ENCODE peak calls at places on chromosomes 3 and 15, in seven cellular contexts. Q is esophagus muscularis mucosa, G is lower lobe of right lung, H is transverse colon, M is lung, A is HepG2, C is right cardiac atrium. X is an unnamed sample.

GRCh38 chr3:15903776-15904720 is 106.3 kb upstream of the ANKRD28 start:
- DNase-seq in Q (peak; percentile 62), G (no peak), H (no peak), M (no peak), A (no peak), C (peak; percentile 64), X (peak; percentile 71)

GRCh38 chr3:179196098-179196497 is 47.9 kb downstream of the PIK3CA start:
- DNase-seq in Q (no peak), G (no peak), H (no peak), M (no peak), A (no peak), C (no peak), X (no peak)

GRCh38 chr3:155619118-155619915 is 125.6 kb downstream of the PLCH1 start:
- DNase-seq in Q (no peak), G (no peak), H (no peak), M (no peak), A (no peak), C (no peak), X (no peak)

GRCh38 chr3:135050536-135050935 is 255.5 kb downstream of the EPHB1 start:
- DNase-seq in Q (no peak), G (no peak), H (no peak), M (no peak), A (no peak), C (no peak), X (no peak)

GRCh38 chr15:73538563-73539211 is 94.5 kb downstream of the NPTN start:
- DNase-seq in Q (no peak), G (no peak), H (no peak), M (no peak), A (no peak), C (no peak), X (no peak)

GRCh38 chr3:157176108-157176507 is 16.2 kb upstream of the CCNL1 start:
- DNase-seq in Q (no peak), G (no peak), H (no peak), M (no peak), A (no peak), C (no peak), X (no peak)

GRCh38 chr3:148992027-148992634 is 791 bp downstream of the GYG1 start:
- DNase-seq in Q (no peak), G (peak; percentile 72), H (peak; percentile 53), M (peak; percentile 60), A (peak; percentile 8), C (peak; percentile 81), X (peak; percentile 57)

GRCh38 chr3:196650740-196651311 is 11.3 kb downstream of the NRROS start:
- DNase-seq in Q (no peak), G (no peak), H (no peak), M (peak; percentile 42), A (peak; percentile 36), C (peak; percentile 74), X (peak; percentile 30)

GRCh38 chr3:16048435-16049318 is 125.8 kb upstream of the GALNT15 start:
- DNase-seq in Q (no peak), G (no peak), H (peak; percentile 50), M (peak; percentile 54), A (peak; percentile 72), C (peak; percentile 54), X (no peak)

GRCh38 chr3:113496924-113497323 is 18.0 kb downstream of the SPICE1 start:
- DNase-seq in Q (no peak), G (no peak), H (no peak), M (no peak), A (no peak), C (no peak), X (no peak)

GRCh38 chr15:35120173-35120572 is 35.1 kb upstream of the NANOGP8 start:
- DNase-seq in Q (no peak), G (no peak), H (no peak), M (no peak), A (no peak), C (no peak), X (no peak)

GRCh38 chr15:60074181-60074885 is 70.2 kb downstream of the FOXB1 start:
- DNase-seq in Q (no peak), G (no peak), H (peak; percentile 11), M (no peak), A (no peak), C (no peak), X (no peak)

GRCh38 chr3:147630921-147631320 is 221.8 kb downstream of the ZIC1 start:
- DNase-seq in Q (no peak), G (no peak), H (no peak), M (no peak), A (no peak), C (no peak), X (no peak)

GRCh38 chr3:79085166-79085565 is 682.6 kb downstream of the ROBO1 start:
- DNase-seq in Q (no peak), G (no peak), H (no peak), M (no peak), A (no peak), C (no peak), X (no peak)

GRCh38 chr3:131007782-131008181 is 18.8 kb downstream of the ASTE1 start:
- DNase-seq in Q (no peak), G (no peak), H (no peak), M (no peak), A (no peak), C (no peak), X (no peak)

DNA sequence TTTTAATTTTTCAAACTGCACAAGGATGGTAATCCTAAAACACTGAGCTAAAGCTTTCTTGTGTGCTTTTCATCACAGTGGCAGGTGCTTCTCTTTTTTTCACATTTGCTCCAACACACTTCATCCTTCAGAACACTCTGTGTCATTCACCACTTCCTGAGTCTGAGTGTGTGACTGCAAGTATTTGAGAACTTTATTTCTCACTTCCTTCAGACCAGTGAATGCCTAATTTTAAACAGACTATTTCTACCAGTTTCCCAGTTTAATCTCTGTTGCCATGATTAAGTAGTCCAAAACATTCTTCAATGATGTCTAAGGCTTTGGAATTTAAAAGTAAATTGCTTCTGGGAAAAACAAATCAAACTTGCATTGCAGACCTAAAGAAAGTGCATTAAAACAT is 541.2 kb downstream of the RBMS3 start:
- DNase-seq in Q (no peak), G (no peak), H (no peak), M (no peak), A (no peak), C (no peak), X (no peak)
- H3K4me3 ChIP-seq in Q (no peak overlapping the region), G (no peak overlapping the region), H (no peak overlapping the region), M (no peak overlapping the region), A (no peak overlapping the region), C (no peak overlapping the region), X (no peak overlapping the region)

DNA sequence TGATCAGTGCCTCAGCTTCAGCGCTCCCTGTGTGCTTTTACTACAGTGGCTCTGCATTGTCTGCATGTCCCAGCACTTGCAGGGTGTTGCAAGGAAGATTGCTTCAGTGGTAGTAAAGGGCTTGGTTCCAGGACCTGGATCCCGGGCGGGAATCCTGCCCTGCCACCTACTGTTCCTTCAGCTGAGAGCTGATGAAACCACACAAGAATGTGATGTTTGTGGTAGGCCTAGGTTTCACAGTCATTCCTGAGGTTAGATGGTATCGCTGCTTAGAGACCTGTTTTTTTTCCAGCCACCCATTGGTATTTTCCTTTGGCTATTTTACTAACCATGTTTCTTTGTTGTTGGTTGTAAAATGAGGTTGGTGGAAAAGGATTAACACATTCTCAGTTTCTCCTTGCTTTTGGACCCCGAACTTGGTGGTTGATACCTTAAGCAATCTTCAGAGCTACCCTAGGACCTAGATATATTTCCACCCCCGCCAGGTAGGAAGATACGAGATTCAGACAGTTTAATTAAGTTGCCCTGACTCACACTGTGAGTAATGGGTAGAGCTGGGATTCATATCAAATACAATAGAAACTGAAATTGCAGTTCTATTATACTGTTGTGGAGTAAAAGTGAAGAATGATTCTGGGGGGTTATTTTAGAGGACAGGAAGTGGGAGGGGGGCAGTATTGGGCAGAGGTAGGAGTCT is 11.4 kb downstream of the GPR87 start:
- DNase-seq in Q (peak; percentile 91), G (peak; percentile 61), H (peak; percentile 48), M (peak; percentile 71), A (peak; percentile 87), C (no peak), X (no peak)
- H3K4me1 ChIP-seq in Q (no peaks in the 10 kb centered on the region), G (peaks cover 6% of the 10 kb centered on the region), H (peaks cover 6% of the 10 kb centered on the region), M (no peaks in the 10 kb centered on the region), A (peaks cover 10% of the 10 kb centered on the region), C (peaks cover 1% of the 10 kb centered on the region), X (no peaks in the 10 kb centered on the region)

GRCh38 chr15:41424809-41425208 is 7.9 kb downstream of the RTF1 start:
- DNase-seq in Q (no peak), G (no peak), H (no peak), M (no peak), A (no peak), C (no peak), X (no peak)
- H3K27ac ChIP-seq in Q (no peak overlapping the region), G (no peak overlapping the region), H (no peak overlapping the region), M (no peak overlapping the region), A (no peak overlapping the region), C (no peak overlapping the region), X (no peak overlapping the region)

GRCh38 chr3:191500892-191501291 is 39.9 kb downstream of the PYDC2 start:
- DNase-seq in Q (no peak), G (no peak), H (no peak), M (no peak), A (no peak), C (no peak), X (no peak)

GRCh38 chr3:191502583-191502982 is 41.6 kb downstream of the PYDC2 start:
- DNase-seq in Q (no peak), G (no peak), H (no peak), M (no peak), A (peak; percentile 1), C (no peak), X (no peak)

DNA sequence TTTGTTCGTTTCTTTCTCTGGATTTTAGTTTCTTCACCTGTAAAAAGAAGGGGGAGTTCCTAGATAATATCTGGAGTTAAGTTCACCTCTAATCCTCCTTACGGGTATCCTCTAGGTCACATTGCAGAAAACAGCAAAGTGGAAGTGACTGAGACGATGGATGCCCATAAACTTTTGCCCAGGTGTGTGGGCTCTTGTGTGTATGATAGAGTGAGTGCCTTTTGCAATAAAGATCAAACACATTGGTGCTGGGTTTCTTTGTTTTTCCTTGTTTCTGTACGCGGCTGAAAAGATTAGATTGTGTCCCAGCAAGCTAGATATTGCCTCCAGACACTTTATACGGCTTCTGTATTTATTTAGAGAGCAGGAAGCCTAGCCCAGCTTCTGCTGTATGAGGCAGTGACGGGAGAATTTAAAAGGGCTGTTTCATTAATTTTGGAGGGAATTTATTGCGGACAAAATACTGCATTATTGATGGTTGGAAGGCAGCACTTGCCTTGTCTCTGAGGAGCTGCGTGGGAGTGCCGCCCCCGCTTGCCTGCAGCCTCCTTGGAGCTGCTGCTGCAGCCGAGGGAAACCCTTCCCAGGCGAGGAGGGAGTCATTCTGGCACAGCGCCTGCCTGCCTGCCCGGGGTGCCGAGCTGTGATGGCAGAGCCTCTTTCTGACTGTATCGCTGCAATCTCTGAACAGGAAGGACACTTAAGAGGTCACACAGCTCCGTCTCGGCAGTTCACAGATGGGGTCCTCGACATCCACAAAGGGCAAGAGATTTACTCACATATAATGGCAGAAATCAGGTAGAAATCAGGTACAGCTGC is 38.6 kb downstream of the PYDC2 start:
- DNase-seq in Q (no peak), G (no peak), H (peak; percentile 8), M (no peak), A (no peak), C (peak; percentile 82), X (peak; percentile 42)
- H3K4me3 ChIP-seq in Q (peak overlapping the region; percentile 32), G (no peak overlapping the region), H (no peak overlapping the region), M (no peak overlapping the region), A (no peak overlapping the region), C (peak overlapping the region; percentile 26), X (peak overlapping the region; percentile 49)

DNA sequence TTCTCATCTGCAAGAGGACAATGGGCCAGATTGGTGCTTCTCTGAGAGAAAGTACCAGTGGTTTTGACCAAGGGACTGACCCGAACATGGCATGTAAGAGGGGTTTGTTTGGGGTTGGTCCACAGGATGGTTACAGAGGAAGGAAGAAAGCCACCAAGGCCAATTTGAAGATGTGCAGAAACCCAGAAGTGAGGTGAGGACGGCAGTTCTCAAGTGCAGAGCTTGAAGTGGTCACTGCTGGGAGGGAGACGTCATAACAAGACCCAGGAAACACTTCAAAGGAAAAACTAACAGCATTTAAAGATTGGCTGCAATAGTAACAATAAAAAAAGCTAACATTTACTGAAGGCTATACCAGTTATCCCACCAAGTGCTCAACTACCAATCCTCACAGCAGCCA is 29.1 kb downstream of the LIPC start:
- DNase-seq in Q (no peak), G (no peak), H (no peak), M (no peak), A (no peak), C (no peak), X (no peak)
- H3K4me1 ChIP-seq in Q (peaks cover 25% of the 10 kb centered on the region), G (peaks cover 26% of the 10 kb centered on the region), H (peaks cover 52% of the 10 kb centered on the region), M (peaks cover 3% of the 10 kb centered on the region), A (peaks cover 81% of the 10 kb centered on the region), C (peaks cover 2% of the 10 kb centered on the region), X (peaks cover 34% of the 10 kb centered on the region)

X was measured in left ventricle myocardium inferior.